ENCODE peak calls at places on chromosomes 4 and X, in four cellular contexts. A is HFF-Myc, K is sigmoid colon, N is endothelial cell. P is an unnamed sample.

GRCh38 chr4:72326692-72327632 is 242.1 kb downstream of the ADAMTS3 start:
- DNase-seq in A (no peak), K (no peak), N (no peak), P (no peak)

GRCh38 chrX:71253253-71254091 is 468 bp downstream of the ZMYM3 start:
- DNase-seq in A (no peak), K (no peak), N (peak; percentile 61), P (peak; percentile 67)

GRCh38 chr4:19924761-19925160 is 326.9 kb upstream of the SLIT2 start:
- DNase-seq in A (no peak), K (no peak), N (no peak), P (no peak)

GRCh38 chr4:173486714-173487392 is 43.2 kb downstream of the HAND2 start:
- DNase-seq in A (no peak), K (no peak), N (no peak), P (no peak)

GRCh38 chr4:1577818-1578217 is 106.3 kb downstream of the FAM53A start:
- DNase-seq in A (no peak), K (peak; percentile 45), N (no peak), P (no peak)

GRCh38 chr4:77021614-77022089 is 54.1 kb downstream of the CCNI start:
- DNase-seq in A (no peak), K (no peak), N (no peak), P (no peak)

GRCh38 chr4:153792893-153793227 is 4.0 kb upstream of the SFRP2 start:
- DNase-seq in A (no peak), K (no peak), N (peak; percentile 30), P (peak; percentile 66)

GRCh38 chr4:15649914-15650545 is 5.1 kb downstream of the FBXL5 start:
- DNase-seq in A (no peak), K (no peak), N (peak; percentile 32), P (peak; percentile 37)

GRCh38 chr4:2923141-2923551 is 40.1 kb downstream of the NOP14 start:
- DNase-seq in A (no peak), K (no peak), N (no peak), P (no peak)

GRCh38 chr4:84938316-84938715 is 28.2 kb downstream of the WDFY3 start:
- DNase-seq in A (no peak), K (no peak), N (no peak), P (no peak)